ENCODE peak calls at places on chromosomes 11 and 22, in seven cellular contexts. L is colonic mucosa; B is stimulated activated CD4-positive, alpha-beta T cell treated with anti-CD3 and anti-CD28 coated beads, Interleukin-4, amount 100 ng/mL, for 4 hours; R is left ventricle myocardium inferior; E is fibroblast of mammary gland; W is AG04450; U is GM10248. O is an unnamed sample.

GRCh38 chr11:124605719-124606118 is 5.5 kb upstream of the PANX3 start:
- DNase-seq in L (peak), B (no peak), R (no peak), E (no peak), W (no peak), U (no peak), O (no peak)

GRCh38 chr11:17013548-17014320 is 480 bp downstream of the PLEKHA7 start:
- DNase-seq in L (peak), B (peak), R (no peak), E (no peak), W (no peak), U (peak), O (no peak)

GRCh38 chr22:43658823-43659222 is 153.3 kb downstream of the EFCAB6 start:
- DNase-seq in L (no peak), B (no peak), R (no peak), E (no peak), W (no peak), U (no peak), O (no peak)

GRCh38 chr11:32143378-32143777 is 52.5 kb downstream of the RCN1 start:
- DNase-seq in L (no peak), B (no peak), R (no peak), E (peak), W (no peak), U (no peak), O (no peak)

GRCh38 chr11:124920870-124921609 is 2.0 kb downstream of the HEPN1 start:
- DNase-seq in L (peak), B (peak), R (peak), E (peak), W (no peak), U (peak), O (peak)

GRCh38 chr11:124837491-124837856 is 27.8 kb upstream of the ROBO3 start:
- DNase-seq in L (peak), B (no peak), R (no peak), E (peak), W (peak), U (peak), O (peak)

GRCh38 chr11:75792997-75793800 is 21.8 kb upstream of the UVRAG start:
- DNase-seq in L (no peak), B (no peak), R (peak), E (no peak), W (no peak), U (no peak), O (no peak)

GRCh38 chr11:67251841-67252240 is 14.4 kb upstream of the GRK2 start:
- DNase-seq in L (no peak), B (no peak), R (no peak), E (no peak), W (no peak), U (no peak), O (peak)

GRCh38 chr22:19470010-19470409 is 9.0 kb downstream of the UFD1 start:
- DNase-seq in L (no peak), B (no peak), R (no peak), E (no peak), W (no peak), U (no peak), O (no peak)

GRCh38 chr22:22933100-22933806 is 45.6 kb downstream of the IGLL5 start:
- DNase-seq in L (no peak), B (no peak), R (no peak), E (no peak), W (no peak), U (no peak), O (no peak)

O was measured in myocyte.